ENCODE peak calls at places on chromosome 22, in six cellular contexts. P is prostate gland, V is heart right ventricle, T is WTC11, L is nephron progenitor cell, E is fibroblast of mammary gland. W is an unnamed sample.
A peak's percentile ranks its signal among the peaks of the same experiment; 100 is the strongest.

GRCh38 chr22:29268511-29269229 is 602 bp downstream of the EWSR1 start:
- DNase-seq in P (peak; percentile 24), V (peak; percentile 67), T (peak; percentile 61), L (peak; percentile 62), E (peak; percentile 65), W (peak; percentile 59)

GRCh38 chr22:50208939-50209892 is 8.4 kb downstream of the SELENOO start:
- DNase-seq in P (no peak), V (no peak), T (no peak), L (no peak), E (no peak), W (no peak)

GRCh38 chr22:30324008-30324730 is 2.6 kb downstream of the TBC1D10A start:
- DNase-seq in P (no peak), V (no peak), T (no peak), L (no peak), E (peak; percentile 37), W (no peak)

GRCh38 chr22:38348751-38349496 is 31.7 kb upstream of the CSNK1E start:
- DNase-seq in P (no peak), V (no peak), T (no peak), L (no peak), E (no peak), W (no peak)

GRCh38 chr22:35477911-35478582 is 62.6 kb upstream of the RASD2 start:
- DNase-seq in P (peak; percentile 94), V (peak; percentile 76), T (no peak), L (peak; percentile 67), E (peak; percentile 90), W (no peak)

GRCh38 chr22:28005513-28005912 is 86.5 kb upstream of the PITPNB start:
- DNase-seq in P (no peak), V (peak; percentile 40), T (no peak), L (no peak), E (no peak), W (no peak)

GRCh38 chr22:29751139-29751538 is 15.7 kb downstream of the ZMAT5 start:
- DNase-seq in P (no peak), V (no peak), T (no peak), L (no peak), E (no peak), W (no peak)

GRCh38 chr22:25623310-25623734 is 58.8 kb downstream of the GRK3 start:
- DNase-seq in P (no peak), V (no peak), T (no peak), L (no peak), E (no peak), W (peak; percentile 49)

GRCh38 chr22:49948958-49949913 is 11.3 kb upstream of the PIM3 start:
- DNase-seq in P (peak; percentile 93), V (no peak), T (no peak), L (no peak), E (no peak), W (no peak)

GRCh38 chr22:38433871-38434270 is 21.1 kb downstream of the KCNJ4 start:
- DNase-seq in P (no peak), V (no peak), T (no peak), L (no peak), E (no peak), W (no peak)

GRCh38 chr22:48748860-48749554 is 1078.7 kb downstream of the BRD1 start:
- DNase-seq in P (peak; percentile 2), V (no peak), T (no peak), L (no peak), E (no peak), W (no peak)

GRCh38 chr22:31603081-31603525 is 58.9 kb downstream of the PISD start:
- DNase-seq in P (no peak), V (no peak), T (no peak), L (no peak), E (no peak), W (no peak)

GRCh38 chr22:37132773-37133172 is 16.9 kb downstream of the IL2RB start:
- DNase-seq in P (no peak), V (no peak), T (no peak), L (no peak), E (no peak), W (no peak)

GRCh38 chr22:36351921-36352774 is 35.6 kb downstream of the MYH9 start:
- DNase-seq in P (peak; percentile 69), V (no peak), T (no peak), L (no peak), E (peak; percentile 85), W (no peak)

GRCh38 chr22:26322179-26322905 is 106.7 kb upstream of the ASPHD2 start:
- DNase-seq in P (no peak), V (no peak), T (no peak), L (no peak), E (peak; percentile 83), W (no peak)

GRCh38 chr22:42473484-42474193 is 41.4 kb upstream of the NFAM1 start:
- DNase-seq in P (peak; percentile 41), V (peak; percentile 12), T (no peak), L (no peak), E (peak; percentile 69), W (peak; percentile 48)

GRCh38 chr22:49850021-49850911 is 3.4 kb upstream of the ZBED4 start:
- DNase-seq in P (no peak), V (no peak), T (no peak), L (no peak), E (no peak), W (no peak)

GRCh38 chr22:38758276-38758945 is 2.6 kb upstream of the SUN2 start:
- DNase-seq in P (no peak), V (no peak), T (no peak), L (no peak), E (no peak), W (peak; percentile 67)

GRCh38 chr22:29726104-29726503 is 6.3 kb downstream of the CABP7 start:
- DNase-seq in P (no peak), V (no peak), T (no peak), L (no peak), E (no peak), W (no peak)

GRCh38 chr22:30423296-30423958 is 2.1 kb upstream of the MTFP1 start:
- DNase-seq in P (peak; percentile 33), V (no peak), T (peak; percentile 76), L (no peak), E (no peak), W (no peak)

GRCh38 chr22:26996156-26996555 is 338.8 kb downstream of the MIAT start:
- DNase-seq in P (no peak), V (no peak), T (no peak), L (no peak), E (no peak), W (no peak)

GRCh38 chr22:27778299-27779090 is 23.1 kb downstream of the MN1 start:
- DNase-seq in P (no peak), V (no peak), T (no peak), L (no peak), E (peak; percentile 27), W (no peak)

GRCh38 chr22:42108848-42109247 is 18.3 kb upstream of the NDUFA6 start:
- DNase-seq in P (no peak), V (no peak), T (no peak), L (no peak), E (no peak), W (no peak)

GRCh38 chr22:28973352-28973751 is 88.3 kb downstream of the C22orf31 start:
- DNase-seq in P (no peak), V (no peak), T (no peak), L (no peak), E (peak; percentile 48), W (no peak)

GRCh38 chr22:41092023-41092817 is at the start of gene EP300:
- DNase-seq in P (peak; percentile 91), V (peak; percentile 88), T (peak; percentile 69), L (peak; percentile 72), E (peak; percentile 69), W (peak; percentile 88)
- TF ChIP-seq CTCF in P (no peak), V (peak; percentile 48), T (no peak), L (no peak), E (no peak), W (no peak)

DNA sequence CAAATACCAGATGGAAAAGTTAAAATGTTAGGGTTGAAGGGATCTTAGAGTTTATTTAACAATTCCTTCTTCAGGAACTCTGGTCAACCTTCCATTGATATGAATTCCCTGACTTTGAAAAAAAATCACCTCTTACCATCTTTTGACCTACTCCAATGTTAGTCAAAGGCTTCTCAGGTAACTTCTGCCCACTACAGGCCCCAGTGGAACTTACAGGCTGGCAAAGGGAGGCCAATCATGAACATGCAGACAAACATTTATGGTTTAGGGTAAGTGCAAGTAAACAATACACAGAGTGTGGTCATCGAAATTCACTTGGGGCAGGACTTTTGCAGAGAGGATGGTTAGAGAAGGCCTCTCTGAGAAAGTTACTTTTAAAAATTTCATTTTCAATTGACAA is 45.1 kb downstream of the SYN3 start:
- DNase-seq in P (no peak), V (no peak), T (no peak), L (no peak), E (no peak), W (no peak)
- TF ChIP-seq CTCF in P (no peak), V (no peak), T (no peak), L (no peak), E (no peak), W (no peak)

DNA sequence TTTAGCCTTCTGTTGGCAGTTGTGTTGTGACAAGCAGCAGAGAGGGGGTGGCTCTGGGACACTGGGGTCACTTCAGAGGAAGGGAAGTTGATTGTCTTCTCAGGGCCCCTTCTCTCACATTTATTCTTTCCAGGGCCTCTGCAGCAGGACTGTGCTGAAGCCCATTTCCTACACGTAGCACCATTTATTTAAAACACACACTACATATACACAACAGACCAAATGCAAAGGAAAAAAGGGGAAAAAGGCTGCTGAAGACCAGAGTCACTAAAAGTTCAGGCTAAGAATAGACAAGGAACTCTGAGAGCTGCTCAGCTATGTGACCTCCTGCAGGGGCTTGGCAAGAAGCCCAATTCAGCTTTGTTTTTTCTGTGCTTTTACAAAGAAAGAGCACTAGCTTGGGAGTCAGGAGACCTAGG is 28.3 kb upstream of the UPB1 start:
- DNase-seq in P (no peak), V (peak; percentile 48), T (no peak), L (no peak), E (peak; percentile 54), W (no peak)
- TF ChIP-seq CTCF in P (no peak), V (no peak), T (no peak), L (no peak), E (no peak), W (no peak)

GRCh38 chr22:45969414-45969799 is 7.6 kb downstream of the WNT7B start:
- DNase-seq in P (no peak), V (no peak), T (no peak), L (no peak), E (no peak), W (no peak)
- TF ChIP-seq CTCF in P (no peak), V (no peak), T (no peak), L (no peak), E (no peak), W (no peak)

DNA sequence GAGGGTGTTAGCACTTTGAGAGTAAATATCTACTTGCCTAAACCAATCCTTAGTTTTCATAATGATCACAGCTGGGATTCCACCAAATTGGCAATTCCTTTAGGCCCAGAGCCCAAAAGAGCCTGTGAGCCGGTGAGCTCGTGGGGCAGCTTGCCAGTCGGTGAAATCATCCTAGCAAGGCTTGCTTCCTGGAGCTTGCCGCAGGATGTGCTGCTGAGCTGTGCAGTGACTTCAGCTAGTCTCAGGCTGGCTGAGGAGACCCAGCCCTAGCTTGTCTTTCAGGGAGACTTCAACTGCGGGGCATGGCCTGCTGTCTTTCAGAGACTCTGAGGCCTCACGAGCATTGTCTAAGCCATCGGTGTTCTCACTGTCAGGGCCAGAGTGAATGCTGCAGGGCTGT is 73.6 kb upstream of the SUSD2 start:
- DNase-seq in P (peak; percentile 85), V (peak; percentile 87), T (no peak), L (no peak), E (peak; percentile 92), W (no peak)
- TF ChIP-seq CTCF in P (no peak), V (peak; percentile 60), T (no peak), L (no peak), E (peak; percentile 70), W (no peak)

GRCh38 chr22:19645391-19645790 is 68.9 kb upstream of the SEPTIN5 start:
- DNase-seq in P (no peak), V (no peak), T (no peak), L (no peak), E (no peak), W (no peak)
- TF ChIP-seq CTCF in P (no peak), V (no peak), T (no peak), L (no peak), E (no peak), W (no peak)

W was measured in GM13976.